ENCODE peak calls at places on chromosome 17, in six cellular contexts. T, U, G, V, E and N are unnamed samples. For H3K36me3 and H3K4me1, the result is how much of the 10 kb centered on the place peaks cover.

GRCh38 chr17:8905256-8905778 is 37.8 kb upstream of the PIK3R6 start:
- DNase-seq in U (no peak), G (no peak), E (no peak), V (no peak), T (peak), N (no peak)

GRCh38 chr17:33664116-33664840 is 371.2 kb upstream of the ASIC2 start:
- DNase-seq in U (no peak), T (no peak), G (no peak), E (no peak), V (no peak), N (no peak)

GRCh38 chr17:68511254-68511670 is 968 bp upstream of the PRKAR1A start:
- DNase-seq in E (no peak), V (no peak), T (no peak), U (peak), G (no peak), N (no peak)

GRCh38 chr17:19336938-19337711 is 25.4 kb downstream of the B9D1 start:
- DNase-seq in T (no peak), V (peak), G (no peak), E (peak), U (no peak), N (no peak)

GRCh38 chr17:40251576-40251975 is 32.5 kb downstream of the WIPF2 start:
- DNase-seq in V (peak), G (peak), E (no peak), U (no peak), T (no peak), N (no peak)

GRCh38 chr17:34371405-34371804 is 8.4 kb upstream of the CCL1 start:
- DNase-seq in T (no peak), U (no peak), E (no peak), V (no peak), G (no peak), N (no peak)

GRCh38 chr17:45334231-45334630 is 17.4 kb upstream of the MAP3K14 start:
- DNase-seq in G (no peak), T (peak), E (no peak), V (peak), U (no peak), N (no peak)

GRCh38 chr17:8674344-8675305 is 44.1 kb upstream of the MYH10 start:
- DNase-seq in E (no peak), G (no peak), T (no peak), U (no peak), V (peak), N (peak)

GRCh38 chr17:75407655-75408352 is 2.3 kb upstream of the GRB2 start:
- DNase-seq in G (no peak), V (no peak), T (no peak), U (no peak), E (no peak), N (no peak)

GRCh38 chr17:59761385-59762021 is 54.0 kb downstream of the VMP1 start:
- DNase-seq in G (no peak), U (no peak), E (no peak), T (no peak), V (no peak), N (no peak)

GRCh38 chr17:47117386-47117785 is 71.7 kb downstream of the CDC27 start:
- DNase-seq in T (no peak), E (no peak), G (no peak), V (no peak), U (no peak), N (no peak)

GRCh38 chr17:47119746-47120520 is 69.2 kb downstream of the CDC27 start:
- DNase-seq in V (no peak), U (no peak), G (no peak), E (no peak), T (no peak), N (no peak)

DNA sequence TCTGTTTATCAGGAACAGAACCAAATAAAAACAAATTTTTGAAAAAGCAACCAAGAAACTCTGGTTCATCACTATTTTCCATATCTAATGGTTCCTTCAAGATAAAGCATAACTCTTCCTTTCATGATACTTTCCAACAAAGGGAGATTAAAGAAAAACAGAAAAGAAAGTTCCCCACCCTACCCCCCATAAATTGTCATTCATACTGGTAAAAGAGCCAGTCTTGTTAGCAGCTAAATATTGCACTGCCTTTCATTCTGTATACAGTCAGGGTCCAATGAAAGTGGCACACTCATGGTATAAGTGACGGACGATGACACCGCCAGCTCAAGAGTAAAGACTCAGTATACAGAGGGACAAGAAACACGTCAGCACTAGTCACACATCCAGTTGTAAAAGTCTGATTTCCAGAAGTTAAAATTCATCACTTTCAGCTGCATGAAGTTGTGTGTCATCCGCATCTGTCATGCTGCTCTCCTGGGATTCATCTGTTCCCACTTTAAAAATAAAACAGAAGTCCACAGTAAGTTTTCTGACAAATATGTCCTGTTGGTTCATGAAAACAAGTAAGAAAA is 68.5 kb downstream of the CDC27 start:
- DNase-seq in V (no peak), U (no peak), E (no peak), G (no peak), T (no peak), N (no peak)
- H3K36me3 ChIP-seq in V (under half), U (under half), E (under half), G (half or more), T (under half), N (under half)

GRCh38 chr17:72486806-72487205 is 366.0 kb downstream of the SOX9 start:
- DNase-seq in U (no peak), G (no peak), V (no peak), T (no peak), E (no peak), N (no peak)
- H3K4me1 ChIP-seq in U (under half), G (under half), V (under half), T (under half), E (under half), N (under half)

GRCh38 chr17:31731119-31731518 is 127.9 kb downstream of the COPRS start:
- DNase-seq in G (no peak), E (no peak), T (no peak), U (no peak), V (no peak), N (no peak)

GRCh38 chr17:31738488-31738887 is 120.6 kb downstream of the COPRS start:
- DNase-seq in E (no peak), T (no peak), U (no peak), V (no peak), G (no peak), N (no peak)

GRCh38 chr17:31738067-31738466 is 121.0 kb downstream of the COPRS start:
- DNase-seq in T (no peak), E (no peak), G (no peak), V (no peak), U (no peak), N (no peak)

GRCh38 chr17:31736855-31737625 is 122.0 kb downstream of the COPRS start:
- DNase-seq in E (no peak), V (no peak), T (no peak), G (no peak), U (no peak), N (no peak)

GRCh38 chr17:31733326-31733725 is 125.7 kb downstream of the COPRS start:
- DNase-seq in U (no peak), E (no peak), T (no peak), V (no peak), G (no peak), N (no peak)
- TF ChIP-seq EP300 in U (no peak), E (no peak), T (no peak), V (no peak), G (no peak), N (no peak)

DNA sequence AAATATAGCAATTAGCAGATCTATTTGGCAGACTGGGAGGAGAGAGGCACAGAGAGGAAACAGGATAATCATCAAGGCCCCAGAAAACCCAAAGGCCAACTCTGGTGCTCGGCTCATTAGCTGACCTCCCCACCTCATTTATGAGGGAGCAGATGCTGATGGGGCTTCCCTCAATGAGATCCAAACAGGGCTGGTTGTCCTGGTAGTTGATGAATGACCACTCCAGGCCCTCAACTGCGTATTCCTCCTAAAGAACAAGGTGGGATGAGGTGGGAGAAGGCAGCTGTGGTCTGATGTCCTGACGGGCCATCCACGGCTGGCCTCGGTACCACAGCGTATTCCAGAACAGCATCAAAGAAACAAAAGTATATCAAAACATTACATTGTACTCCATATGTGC is 20.8 kb downstream of the ZNHIT3 start:
- DNase-seq in E (no peak), V (no peak), G (no peak), U (peak), T (no peak), N (no peak)
- H3K36me3 ChIP-seq in E (under half), V (under half), G (half or more), U (half or more), T (under half), N (under half)

GRCh38 chr17:63950940-63951907 is 19.1 kb upstream of the CD79B start:
- DNase-seq in E (peak), U (no peak), V (peak), G (peak), T (no peak), N (no peak)

GRCh38 chr17:63955232-63955631 is 17.5 kb downstream of the SCN4A start:
- DNase-seq in T (no peak), G (no peak), V (no peak), E (no peak), U (no peak), N (no peak)

GRCh38 chr17:63955791-63956190 is 16.9 kb downstream of the SCN4A start:
- DNase-seq in E (no peak), U (no peak), T (no peak), G (no peak), V (no peak), N (no peak)

GRCh38 chr17:63956296-63956920 is 16.3 kb downstream of the SCN4A start:
- DNase-seq in T (no peak), G (no peak), V (no peak), E (no peak), U (no peak), N (no peak)

GRCh38 chr17:63954402-63955063 is 18.2 kb downstream of the SCN4A start:
- DNase-seq in U (no peak), T (no peak), G (no peak), E (no peak), V (peak), N (no peak)
- H3K4me1 ChIP-seq in U (under half), T (under half), G (under half), E (under half), V (under half), N (under half)